ENCODE peak calls at places on chromosome 16, in eight cellular contexts. C is MM.1S; F is stimulated activated CD4-positive, alpha-beta T cell treated with anti-CD3 and anti-CD28 coated beads, Interleukin-1b, Interleukin-23, amount 100 ng/mL, for 1 hour; O is HuH-7; D is cardiac fibroblast; V is head of caudate nucleus; I is naive B cell; Y is upper lobe of left lung. N is an unnamed sample.

GRCh38 chr16:23158114-23158513 is 8.9 kb upstream of the USP31 start:
- DNase-seq in C (no peak), I (no peak), O (no peak), V (no peak), Y (no peak), D (no peak), F (no peak), N (no peak)

GRCh38 chr16:2520784-2521577 is 810 bp downstream of the AMDHD2 start:
- DNase-seq in C (peak; percentile 78), I (peak; percentile 91), F (no peak), Y (peak; percentile 61), V (no peak), D (no peak), O (no peak), N (no peak)

GRCh38 chr16:54655171-54655590 is 275.5 kb upstream of the IRX5 start:
- DNase-seq in I (no peak), Y (peak; percentile 55), F (no peak), D (peak; percentile 63), O (no peak), V (no peak), C (no peak), N (peak; percentile 48)

GRCh38 chr16:30000768-30001631 is 5.0 kb downstream of the INO80E start:
- DNase-seq in C (no peak), Y (no peak), V (no peak), D (no peak), O (no peak), F (no peak), I (no peak), N (no peak)

GRCh38 chr16:62213763-62214162 is 177.5 kb upstream of the CDH8 start:
- DNase-seq in F (no peak), Y (no peak), C (no peak), D (no peak), O (no peak), V (no peak), I (no peak), N (peak; percentile 7)

GRCh38 chr16:14378131-14378551 is 251.9 kb downstream of the PARN start:
- DNase-seq in O (no peak), V (no peak), C (peak; percentile 54), D (peak; percentile 70), F (no peak), I (no peak), Y (no peak), N (no peak)

GRCh38 chr16:58409316-58409973 is 17.2 kb downstream of the GINS3 start:
- DNase-seq in O (no peak), I (no peak), C (no peak), D (peak; percentile 79), V (no peak), F (no peak), Y (no peak), N (no peak)

GRCh38 chr16:89093602-89094251 is at the start of gene ACSF3:
- DNase-seq in Y (peak; percentile 64), F (peak; percentile 34), I (peak; percentile 71), C (peak; percentile 51), O (peak; percentile 91), V (peak; percentile 65), D (peak; percentile 63), N (peak; percentile 82)

GRCh38 chr16:2592786-2593185 is 55.0 kb downstream of the PDPK1 start:
- DNase-seq in F (no peak), I (no peak), V (no peak), D (no peak), O (no peak), C (no peak), Y (no peak), N (no peak)

GRCh38 chr16:87653234-87653633 is 50.9 kb downstream of the JPH3 start:
- DNase-seq in Y (no peak), V (no peak), F (no peak), D (no peak), C (no peak), I (no peak), O (peak; percentile 95), N (peak; percentile 49)

GRCh38 chr16:53291757-53292392 is 142.4 kb upstream of the RBL2 start:
- DNase-seq in V (no peak), C (no peak), Y (no peak), F (no peak), I (no peak), O (no peak), D (no peak), N (no peak)

GRCh38 chr16:66923247-66923851 is 2.0 kb downstream of the RRAD start:
- DNase-seq in F (no peak), Y (no peak), D (peak; percentile 80), I (no peak), V (no peak), O (no peak), C (no peak), N (no peak)

GRCh38 chr16:30185683-30186421 is 2.5 kb downstream of the CORO1A start:
- DNase-seq in D (no peak), I (peak; percentile 82), O (no peak), Y (peak; percentile 86), V (no peak), F (peak; percentile 74), C (peak; percentile 78), N (no peak)

GRCh38 chr16:51875834-51876725 is 670.9 kb downstream of the TOX3 start:
- DNase-seq in C (no peak), I (no peak), D (no peak), V (no peak), O (no peak), F (no peak), Y (no peak), N (no peak)

GRCh38 chr16:63188076-63188771 is 1152.0 kb upstream of the CDH8 start:
- DNase-seq in Y (no peak), F (no peak), C (no peak), D (no peak), I (no peak), O (peak; percentile 0), V (no peak), N (no peak)

GRCh38 chr16:56897026-56897799 is 32.2 kb downstream of the SLC12A3 start:
- DNase-seq in C (no peak), Y (no peak), O (no peak), I (no peak), F (no peak), D (no peak), V (no peak), N (no peak)

GRCh38 chr16:82138478-82139285 is 31.3 kb downstream of the MPHOSPH6 start:
- DNase-seq in O (no peak), Y (no peak), V (no peak), I (no peak), D (no peak), C (no peak), F (no peak), N (no peak)

GRCh38 chr16:85476389-85476788 is 136.7 kb upstream of the GSE1 start:
- DNase-seq in D (no peak), F (no peak), I (no peak), V (no peak), O (no peak), Y (no peak), C (no peak), N (no peak)

GRCh38 chr16:50284131-50284911 is 18.0 kb downstream of the ADCY7 start:
- DNase-seq in V (no peak), D (no peak), Y (peak; percentile 85), F (no peak), C (no peak), I (no peak), O (no peak), N (no peak)